ENCODE peak calls at places on chromosome 15, in seven cellular contexts. V is colonic mucosa; W is uterus; D is PC-9; R is IMR-90; J is CD8-positive, alpha-beta memory T cell; Y is heart right ventricle. Q is an unnamed sample. For H3K4me1, the result is how much of the 10 kb centered on the place peaks cover.

GRCh38 chr15:89820651-89821611 is 6.3 kb upstream of the ANPEP start:
- DNase-seq in V (no peak), W (no peak), D (peak), R (peak), J (no peak), Y (no peak), Q (no peak)

GRCh38 chr15:101003076-101003475 is 83.9 kb downstream of the LRRK1 start:
- DNase-seq in V (no peak), W (no peak), D (no peak), R (no peak), J (no peak), Y (peak), Q (peak)

GRCh38 chr15:74293021-74293810 is 57.1 kb downstream of the CCDC33 start:
- DNase-seq in V (no peak), W (no peak), D (no peak), R (no peak), J (no peak), Y (no peak), Q (no peak)

GRCh38 chr15:49953421-49953820 is 165.6 kb downstream of the ATP8B4 start:
- DNase-seq in V (no peak), W (no peak), D (no peak), R (no peak), J (no peak), Y (no peak), Q (no peak)

GRCh38 chr15:101045236-101045646 is 126.1 kb downstream of the LRRK1 start:
- DNase-seq in V (peak), W (peak), D (no peak), R (peak), J (no peak), Y (peak), Q (peak)

GRCh38 chr15:36882487-36883108 is 217.8 kb downstream of the MEIS2 start:
- DNase-seq in V (no peak), W (no peak), D (no peak), R (no peak), J (no peak), Y (no peak), Q (no peak)

GRCh38 chr15:42691308-42691707 is 45.6 kb downstream of the CDAN1 start:
- DNase-seq in V (no peak), W (no peak), D (no peak), R (no peak), J (no peak), Y (no peak), Q (peak)

GRCh38 chr15:87866961-87867360 is 389.6 kb downstream of the NTRK3 start:
- DNase-seq in V (no peak), W (no peak), D (no peak), R (no peak), J (no peak), Y (no peak), Q (no peak)

GRCh38 chr15:92596623-92597022 is 59.0 kb downstream of the FAM174B start:
- DNase-seq in V (no peak), W (no peak), D (no peak), R (no peak), J (no peak), Y (no peak), Q (no peak)

GRCh38 chr15:90829942-90830440 is 38.4 kb upstream of the FURIN start:
- DNase-seq in V (no peak), W (no peak), D (no peak), R (no peak), J (peak), Y (no peak), Q (no peak)

GRCh38 chr15:74382004-74382816 is 14.8 kb upstream of the CYP11A1 start:
- DNase-seq in V (peak), W (peak), D (peak), R (peak), J (peak), Y (peak), Q (peak)

GRCh38 chr15:68277131-68277604 is 377 bp upstream of the FEM1B start:
- DNase-seq in V (peak), W (no peak), D (no peak), R (peak), J (no peak), Y (peak), Q (peak)

GRCh38 chr15:59283717-59284336 is 77.2 kb downstream of the LDHAL6B start:
- DNase-seq in V (peak), W (no peak), D (peak), R (no peak), J (no peak), Y (no peak), Q (no peak)

GRCh38 chr15:100472015-100472414 is 56.7 kb downstream of the CERS3 start:
- DNase-seq in V (no peak), W (no peak), D (no peak), R (no peak), J (no peak), Y (no peak), Q (no peak)

GRCh38 chr15:55357774-55358173 is 38.8 kb downstream of the PIGB start:
- DNase-seq in V (no peak), W (no peak), D (peak), R (peak), J (no peak), Y (no peak), Q (no peak)

GRCh38 chr15:39188930-39189329 is 391.9 kb upstream of the THBS1 start:
- DNase-seq in V (no peak), W (no peak), D (peak), R (peak), J (no peak), Y (no peak), Q (no peak)

GRCh38 chr15:37891754-37892368 is 42.6 kb upstream of the TMCO5A start:
- DNase-seq in V (no peak), W (no peak), D (no peak), R (peak), J (no peak), Y (no peak), Q (peak)

GRCh38 chr15:82999905-83000671 is 11.4 kb downstream of the C15orf40 start:
- DNase-seq in V (no peak), W (no peak), D (peak), R (peak), J (peak), Y (no peak), Q (no peak)

GRCh38 chr15:68210409-68210756 is 5.3 kb upstream of the CALML4 start:
- DNase-seq in V (no peak), W (no peak), D (no peak), R (no peak), J (no peak), Y (no peak), Q (no peak)

GRCh38 chr15:62125763-62126162 is 39.3 kb downstream of the C2CD4B start:
- DNase-seq in V (peak), W (no peak), D (no peak), R (peak), J (no peak), Y (peak), Q (peak)

GRCh38 chr15:44188810-44189209 is 6.3 kb downstream of the FRMD5 start:
- DNase-seq in V (no peak), W (no peak), D (no peak), R (no peak), J (no peak), Y (no peak), Q (no peak)
- H3K27ac ChIP-seq in V (no peak), W (no peak), D (no peak), R (no peak), J (no peak), Y (no peak), Q (no peak)

GRCh38 chr15:65385868-65386253 is 8.1 kb upstream of the IGDCC3 start:
- DNase-seq in V (no peak), W (peak), D (no peak), R (no peak), J (no peak), Y (peak), Q (peak)
- H3K4me3 ChIP-seq in V (no peak), W (peak), D (no peak), R (no peak), J (no peak), Y (no peak), Q (peak)

GRCh38 chr15:41561104-41561776 is 2.2 kb downstream of the TYRO3 start:
- DNase-seq in V (no peak), W (peak), D (no peak), R (no peak), J (no peak), Y (no peak), Q (no peak)

GRCh38 chr15:41564286-41564959 is 5.4 kb downstream of the TYRO3 start:
- DNase-seq in V (no peak), W (peak), D (no peak), R (no peak), J (no peak), Y (no peak), Q (peak)

GRCh38 chr15:41561777-41562145 is 2.7 kb downstream of the TYRO3 start:
- DNase-seq in V (no peak), W (peak), D (no peak), R (peak), J (no peak), Y (no peak), Q (peak)

GRCh38 chr15:41562258-41562657 is 3.2 kb downstream of the TYRO3 start:
- DNase-seq in V (no peak), W (no peak), D (no peak), R (no peak), J (no peak), Y (no peak), Q (no peak)

GRCh38 chr15:41562784-41563198 is 3.8 kb downstream of the TYRO3 start:
- DNase-seq in V (no peak), W (peak), D (no peak), R (peak), J (no peak), Y (no peak), Q (peak)
- H3K4me1 ChIP-seq in V (under half), W (under half), D (under half), R (under half), J (under half), Y (under half), Q (half or more)

GRCh38 chr15:72184165-72184811 is 13.3 kb downstream of the GRAMD2A start:
- DNase-seq in V (no peak), W (no peak), D (peak), R (no peak), J (no peak), Y (no peak), Q (no peak)
- H3K27ac ChIP-seq in V (no peak), W (no peak), D (peak), R (no peak), J (no peak), Y (no peak), Q (no peak)

DNA sequence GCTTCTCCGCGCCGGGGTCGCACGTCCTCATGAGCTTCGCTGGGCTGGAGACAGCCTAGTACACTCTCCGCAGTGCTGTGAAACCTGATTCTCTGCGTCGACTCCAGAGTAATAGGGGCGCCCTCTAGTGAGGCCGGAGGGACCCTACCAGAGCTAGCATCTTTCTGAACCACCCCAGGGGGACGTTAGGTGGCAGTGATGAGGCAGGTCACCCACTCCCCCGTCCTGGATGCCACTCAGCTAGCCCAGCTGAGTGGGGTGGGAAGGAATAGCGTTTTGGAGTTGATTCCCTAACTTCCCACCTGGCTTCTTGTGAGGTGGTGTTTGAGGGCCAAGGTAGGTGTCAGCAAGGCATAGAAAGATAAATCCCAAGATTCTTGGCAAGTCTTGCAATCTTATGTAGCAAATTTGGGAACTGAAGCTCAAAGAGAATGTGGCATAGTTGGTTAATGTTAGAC is 4.0 kb downstream of the DUOXA2 start:
- DNase-seq in V (peak), W (peak), D (peak), R (peak), J (peak), Y (peak), Q (peak)
- H3K4me3 ChIP-seq in V (no peak), W (no peak), D (no peak), R (no peak), J (peak), Y (peak), Q (no peak)

Q was measured in testis.